ENCODE peak calls at places on chromosomes 16 and 17, in nine cellular contexts. U is right lobe of liver, O is breast epithelium, J is GM12878, K is thyroid gland, E is uterus, S is transverse colon, L is A549, T is ovary. Z is an unnamed sample. For H3K4me1, the result is how much of the 10 kb centered on the place peaks cover.

GRCh38 chr16:67000384-67001158 is 12.2 kb downstream of the CES4A start:
- DNase-seq in U (peak), O (peak), J (no peak), K (peak), E (peak), S (peak), L (peak), T (peak), Z (peak)

GRCh38 chr16:89004209-89004831 is 27.3 kb upstream of the CBFA2T3 start:
- DNase-seq in U (peak), O (no peak), J (no peak), K (no peak), E (no peak), S (no peak), L (no peak), T (no peak), Z (peak)

GRCh38 chr16:56191807-56192643 is 736 bp downstream of the GNAO1 start:
- DNase-seq in U (peak), O (no peak), J (no peak), K (no peak), E (no peak), S (no peak), L (no peak), T (peak), Z (no peak)

GRCh38 chr16:177394-177822 is 928 bp downstream of the HBA1 start:
- DNase-seq in U (no peak), O (no peak), J (no peak), K (no peak), E (no peak), S (no peak), L (no peak), T (no peak), Z (no peak)

GRCh38 chr17:81417049-81417878 is 22.0 kb downstream of the BAHCC1 start:
- DNase-seq in U (no peak), O (no peak), J (no peak), K (no peak), E (peak), S (no peak), L (no peak), T (no peak), Z (no peak)

GRCh38 chr16:30356401-30357084 is 1.4 kb upstream of the CD2BP2 start:
- DNase-seq in U (peak), O (no peak), J (no peak), K (peak), E (no peak), S (peak), L (no peak), T (peak), Z (no peak)

GRCh38 chr16:9612267-9612666 is 520.8 kb downstream of the HAPSTR1 start:
- DNase-seq in U (no peak), O (no peak), J (no peak), K (no peak), E (no peak), S (no peak), L (no peak), T (no peak), Z (no peak)

GRCh38 chr17:81170727-81171494 is 4.9 kb upstream of the AATK start:
- DNase-seq in U (no peak), O (no peak), J (no peak), K (no peak), E (no peak), S (no peak), L (no peak), T (no peak), Z (no peak)

DNA sequence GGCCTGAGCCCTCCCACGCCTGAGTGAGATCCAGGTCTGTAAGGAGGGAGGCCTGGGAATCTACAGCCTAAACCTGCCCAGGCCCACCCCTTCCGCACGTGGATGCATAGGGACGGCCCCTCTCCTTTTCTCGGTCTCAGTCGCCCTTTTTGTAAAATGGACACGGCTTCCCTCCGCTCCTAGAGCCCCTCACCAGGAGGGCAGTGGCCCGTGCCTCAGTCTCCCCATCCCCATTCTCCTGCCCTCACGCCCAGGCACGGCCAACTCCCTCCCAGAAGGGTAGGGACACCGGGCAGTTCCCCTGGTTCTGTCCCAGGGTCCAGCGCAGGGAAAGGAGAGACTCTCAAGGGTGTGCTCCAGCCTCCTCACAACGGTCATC is 48.1 kb downstream of the WNT3 start:
- DNase-seq in U (no peak), O (no peak), J (no peak), K (no peak), E (no peak), S (no peak), L (no peak), T (no peak), Z (no peak)
- H3K4me3 ChIP-seq in U (peak), O (no peak), J (no peak), K (no peak), E (no peak), S (no peak), L (peak), T (no peak), Z (peak)

DNA sequence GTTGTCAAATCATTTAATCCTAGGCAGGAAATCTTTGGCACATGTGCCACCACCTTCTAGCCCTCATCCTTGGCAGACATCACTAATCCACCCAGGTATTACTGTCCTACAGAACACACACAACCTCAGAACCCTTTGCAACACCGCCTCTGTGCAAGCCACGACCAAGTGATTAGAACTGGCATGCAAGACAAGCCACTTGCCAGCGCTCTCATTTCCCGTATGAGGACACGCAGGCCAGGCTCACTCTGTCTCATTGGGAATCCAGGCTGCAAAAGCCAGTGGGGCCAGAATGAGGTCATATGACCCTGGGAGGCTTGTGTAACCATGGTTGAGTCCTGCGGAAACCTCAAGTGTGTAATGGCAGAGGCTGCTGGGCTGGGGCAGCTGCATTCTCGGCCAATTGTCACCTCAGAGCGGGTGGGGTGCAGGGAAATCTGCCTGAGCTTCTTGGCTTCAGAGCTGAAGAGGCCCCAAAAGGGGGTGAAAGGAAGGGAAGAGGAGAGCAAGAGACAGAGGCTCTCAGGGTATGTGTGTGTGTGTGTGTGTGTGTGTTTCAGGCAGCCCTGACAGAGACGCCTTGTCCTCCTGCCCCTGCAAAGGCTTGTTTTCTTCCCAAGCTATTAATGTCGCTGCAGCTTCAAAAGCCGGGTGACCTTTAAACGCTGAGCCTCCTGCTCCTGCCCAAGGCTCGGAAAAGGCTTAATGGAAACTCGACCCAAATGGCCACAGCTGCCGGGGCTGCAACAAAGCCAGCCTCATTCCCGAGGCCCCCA is 43.2 kb upstream of the MRPS23 start:
- DNase-seq in U (peak), O (peak), J (no peak), K (peak), E (peak), S (peak), L (peak), T (peak), Z (peak)
- TF ChIP-seq POLR2A in U (peak), O (no peak), J (no peak), K (peak), E (peak), S (peak), L (no peak), T (no peak), Z (no peak)

GRCh38 chr17:63433746-63434591 is 12.1 kb downstream of the CYB561 start:
- DNase-seq in U (no peak), O (no peak), J (no peak), K (peak), E (peak), S (peak), L (no peak), T (peak), Z (peak)
- H3K4me1 ChIP-seq in U (under half), O (under half), J (under half), K (under half), E (under half), S (under half), L (half or more), T (under half), Z (half or more)

GRCh38 chr17:43092891-43093290 is 32.3 kb downstream of the BRCA1 start:
- DNase-seq in U (no peak), O (no peak), J (no peak), K (no peak), E (no peak), S (no peak), L (no peak), T (no peak), Z (no peak)

GRCh38 chr17:43090022-43090421 is 35.1 kb downstream of the BRCA1 start:
- DNase-seq in U (no peak), O (no peak), J (no peak), K (no peak), E (no peak), S (no peak), L (no peak), T (no peak), Z (no peak)

DNA sequence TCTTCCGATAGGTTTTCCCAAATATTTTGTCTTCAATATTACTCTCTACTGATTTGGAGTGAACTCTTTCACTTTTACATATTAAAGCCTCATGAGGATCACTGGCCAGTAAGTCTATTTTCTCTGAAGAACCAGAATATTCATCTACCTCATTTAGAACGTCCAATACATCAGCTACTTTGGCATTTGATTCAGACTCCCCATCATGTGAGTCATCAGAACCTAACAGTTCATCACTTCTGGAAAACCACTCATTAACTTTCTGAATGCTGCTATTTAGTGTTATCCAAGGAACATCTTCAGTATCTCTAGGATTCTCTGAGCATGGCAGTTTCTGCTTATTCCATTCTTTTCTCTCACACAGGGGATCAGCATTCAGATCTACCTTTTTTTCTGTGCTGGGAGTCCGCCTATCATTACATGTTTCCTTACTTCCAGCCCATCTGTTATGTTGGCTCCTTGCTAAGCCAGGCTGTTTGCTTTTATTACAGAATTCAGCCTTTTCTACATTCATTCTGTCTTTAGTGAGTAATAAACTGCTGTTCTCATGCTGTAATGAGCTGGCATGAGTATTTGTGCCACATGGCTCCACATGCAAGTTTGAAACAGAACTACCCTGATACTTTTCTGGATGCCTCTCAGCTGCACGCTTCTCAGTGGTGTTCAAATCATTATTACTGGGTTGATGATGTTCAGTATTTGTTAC is 30.9 kb downstream of the BRCA1 start:
- DNase-seq in U (no peak), O (no peak), J (no peak), K (no peak), E (no peak), S (no peak), L (no peak), T (no peak), Z (no peak)
- H3K4me3 ChIP-seq in U (no peak), O (no peak), J (no peak), K (no peak), E (no peak), S (no peak), L (no peak), T (no peak), Z (no peak)

GRCh38 chr17:39861235-39861634 is 2.9 kb downstream of the IKZF3 start:
- DNase-seq in U (no peak), O (no peak), J (no peak), K (no peak), E (no peak), S (no peak), L (no peak), T (no peak), Z (no peak)

GRCh38 chr17:39867084-39867890 is 715 bp upstream of the ZPBP2 start:
- DNase-seq in U (no peak), O (no peak), J (peak), K (no peak), E (no peak), S (peak), L (no peak), T (no peak), Z (no peak)

GRCh38 chr17:39863244-39863917 is 731 bp downstream of the IKZF3 start:
- DNase-seq in U (no peak), O (no peak), J (no peak), K (no peak), E (no peak), S (no peak), L (no peak), T (no peak), Z (no peak)

GRCh38 chr17:39866013-39866730 is 1.8 kb upstream of the ZPBP2 start:
- DNase-seq in U (no peak), O (no peak), J (no peak), K (no peak), E (no peak), S (no peak), L (no peak), T (no peak), Z (no peak)

DNA sequence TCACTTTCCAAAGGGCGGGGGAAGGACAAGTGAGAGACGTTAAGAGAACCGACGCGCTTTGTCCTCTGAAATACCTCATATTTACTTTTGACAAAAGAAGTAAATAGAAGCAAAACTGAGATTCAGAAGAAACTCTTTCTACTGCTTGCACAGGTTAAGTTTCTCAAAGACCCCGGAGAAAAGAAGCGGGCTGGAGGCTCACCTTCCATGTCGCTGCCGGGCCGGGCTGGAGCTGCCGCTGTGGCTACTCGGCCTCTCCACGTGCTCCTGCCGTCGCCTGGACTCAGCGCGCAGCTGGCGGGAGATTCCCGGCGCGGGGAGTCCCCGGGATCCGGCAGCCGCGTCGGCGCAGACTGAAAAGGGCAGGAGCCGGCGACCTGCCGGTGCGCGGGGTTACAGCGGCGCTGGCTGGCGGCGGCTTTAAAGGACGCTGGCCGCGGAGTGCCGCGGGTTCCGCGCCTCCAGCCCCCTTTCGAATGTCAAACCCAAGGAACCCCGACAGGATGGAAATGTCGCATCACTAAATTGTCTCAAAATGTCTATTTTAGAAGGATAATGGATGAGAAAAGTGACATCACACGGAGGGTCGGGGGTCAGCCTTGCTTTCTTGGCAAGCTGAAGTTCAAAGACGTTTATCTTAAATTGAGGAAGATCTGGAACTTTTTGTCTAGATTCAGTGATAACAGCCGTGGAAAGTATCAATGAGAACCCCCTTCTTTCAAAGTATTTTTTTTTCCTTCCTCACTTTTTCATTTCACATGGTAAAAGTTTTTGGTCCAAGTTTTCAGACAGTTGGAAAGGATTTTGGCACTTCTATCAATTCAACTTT is at the start of gene IKZF3:
- DNase-seq in U (peak), O (peak), J (no peak), K (peak), E (peak), S (peak), L (peak), T (no peak), Z (peak)
- TF ChIP-seq POLR2A in U (no peak), O (no peak), J (peak), K (no peak), E (no peak), S (no peak), L (no peak), T (no peak), Z (no peak)

Z was measured in heart left ventricle.